ENCODE peak calls at places on chromosome 11, in eight cellular contexts. One of them, this sample, is unnamed.

GRCh38 chr11:126319374-126319740 is 15.5 kb downstream of the DCPS start:
- DNase-seq in T-helper 2 cell: no peak
- DNase-seq in CD4-positive, alpha-beta T cell: no peak
- DNase-seq in RWPE1: no peak
- DNase-seq in Calu3: no peak
- DNase-seq in posterior cingulate gyrus: no peak
- DNase-seq in tibial nerve: no peak
- DNase-seq in fibroblast of lung: no peak
- DNase-seq in this sample: no peak

GRCh38 chr11:23211221-23211620 is 350.9 kb upstream of the CCDC179 start:
- DNase-seq in T-helper 2 cell: no peak
- DNase-seq in CD4-positive, alpha-beta T cell: no peak
- DNase-seq in RWPE1: peak
- DNase-seq in Calu3: no peak
- DNase-seq in posterior cingulate gyrus: no peak
- DNase-seq in tibial nerve: no peak
- DNase-seq in fibroblast of lung: no peak
- DNase-seq in this sample: no peak

GRCh38 chr11:125402436-125402835 is 93.6 kb downstream of the FEZ1 start:
- DNase-seq in T-helper 2 cell: no peak
- DNase-seq in CD4-positive, alpha-beta T cell: no peak
- DNase-seq in RWPE1: no peak
- DNase-seq in Calu3: no peak
- DNase-seq in posterior cingulate gyrus: no peak
- DNase-seq in tibial nerve: no peak
- DNase-seq in fibroblast of lung: peak
- DNase-seq in this sample: no peak

GRCh38 chr11:122784325-122785155 is 53.8 kb upstream of the CRTAM start:
- DNase-seq in T-helper 2 cell: no peak
- DNase-seq in CD4-positive, alpha-beta T cell: no peak
- DNase-seq in RWPE1: peak
- DNase-seq in Calu3: no peak
- DNase-seq in posterior cingulate gyrus: no peak
- DNase-seq in tibial nerve: peak
- DNase-seq in fibroblast of lung: peak
- DNase-seq in this sample: peak

GRCh38 chr11:15101072-15101701 is 13.5 kb upstream of the INSC start:
- DNase-seq in T-helper 2 cell: peak
- DNase-seq in CD4-positive, alpha-beta T cell: peak
- DNase-seq in RWPE1: peak
- DNase-seq in Calu3: peak
- DNase-seq in posterior cingulate gyrus: peak
- DNase-seq in tibial nerve: peak
- DNase-seq in fibroblast of lung: peak
- DNase-seq in this sample: peak

GRCh38 chr11:95418916-95419315 is 187.9 kb upstream of the SESN3 start:
- DNase-seq in T-helper 2 cell: no peak
- DNase-seq in CD4-positive, alpha-beta T cell: no peak
- DNase-seq in RWPE1: no peak
- DNase-seq in Calu3: no peak
- DNase-seq in posterior cingulate gyrus: no peak
- DNase-seq in tibial nerve: no peak
- DNase-seq in fibroblast of lung: no peak
- DNase-seq in this sample: no peak

GRCh38 chr11:92251980-92252379 is 27.4 kb downstream of the FAT3 start:
- DNase-seq in T-helper 2 cell: no peak
- DNase-seq in CD4-positive, alpha-beta T cell: no peak
- DNase-seq in RWPE1: no peak
- DNase-seq in Calu3: no peak
- DNase-seq in posterior cingulate gyrus: no peak
- DNase-seq in tibial nerve: no peak
- DNase-seq in fibroblast of lung: peak
- DNase-seq in this sample: no peak

GRCh38 chr11:111550258-111550657 is 9.7 kb downstream of the LAYN start:
- DNase-seq in T-helper 2 cell: no peak
- DNase-seq in CD4-positive, alpha-beta T cell: no peak
- DNase-seq in RWPE1: no peak
- DNase-seq in Calu3: no peak
- DNase-seq in posterior cingulate gyrus: no peak
- DNase-seq in tibial nerve: no peak
- DNase-seq in fibroblast of lung: no peak
- DNase-seq in this sample: no peak

GRCh38 chr11:85647078-85647477 is 689 bp upstream of the TMEM126A start:
- DNase-seq in T-helper 2 cell: no peak
- DNase-seq in CD4-positive, alpha-beta T cell: no peak
- DNase-seq in RWPE1: no peak
- DNase-seq in Calu3: no peak
- DNase-seq in posterior cingulate gyrus: no peak
- DNase-seq in tibial nerve: no peak
- DNase-seq in fibroblast of lung: no peak
- DNase-seq in this sample: no peak

GRCh38 chr11:61980783-61981541 is 13.5 kb upstream of the FTH1 start:
- DNase-seq in T-helper 2 cell: no peak
- DNase-seq in CD4-positive, alpha-beta T cell: no peak
- DNase-seq in RWPE1: peak
- DNase-seq in Calu3: no peak
- DNase-seq in posterior cingulate gyrus: no peak
- DNase-seq in tibial nerve: no peak
- DNase-seq in fibroblast of lung: no peak
- DNase-seq in this sample: no peak

GRCh38 chr11:17352925-17353227 is 1.3 kb downstream of the NCR3LG1 start:
- DNase-seq in T-helper 2 cell: peak
- DNase-seq in CD4-positive, alpha-beta T cell: no peak
- DNase-seq in RWPE1: no peak
- DNase-seq in Calu3: peak
- DNase-seq in posterior cingulate gyrus: peak
- DNase-seq in tibial nerve: no peak
- DNase-seq in fibroblast of lung: peak
- DNase-seq in this sample: peak

GRCh38 chr11:120056301-120057027 is 81.4 kb downstream of the TRIM29 start:
- DNase-seq in T-helper 2 cell: no peak
- DNase-seq in CD4-positive, alpha-beta T cell: no peak
- DNase-seq in RWPE1: no peak
- DNase-seq in Calu3: no peak
- DNase-seq in posterior cingulate gyrus: no peak
- DNase-seq in tibial nerve: no peak
- DNase-seq in fibroblast of lung: no peak
- DNase-seq in this sample: no peak

GRCh38 chr11:41040474-41040873 is 419.0 kb downstream of the LRRC4C start:
- DNase-seq in T-helper 2 cell: no peak
- DNase-seq in CD4-positive, alpha-beta T cell: no peak
- DNase-seq in RWPE1: no peak
- DNase-seq in Calu3: no peak
- DNase-seq in posterior cingulate gyrus: no peak
- DNase-seq in tibial nerve: no peak
- DNase-seq in fibroblast of lung: no peak
- DNase-seq in this sample: no peak

GRCh38 chr11:20211691-20212090 is 51.4 kb upstream of the DBX1 start:
- DNase-seq in T-helper 2 cell: no peak
- DNase-seq in CD4-positive, alpha-beta T cell: no peak
- DNase-seq in RWPE1: no peak
- DNase-seq in Calu3: no peak
- DNase-seq in posterior cingulate gyrus: no peak
- DNase-seq in tibial nerve: no peak
- DNase-seq in fibroblast of lung: no peak
- DNase-seq in this sample: no peak

GRCh38 chr11:92880391-92880790 is 89.1 kb upstream of the MTNR1B start:
- DNase-seq in T-helper 2 cell: no peak
- DNase-seq in CD4-positive, alpha-beta T cell: no peak
- DNase-seq in RWPE1: no peak
- DNase-seq in Calu3: no peak
- DNase-seq in posterior cingulate gyrus: no peak
- DNase-seq in tibial nerve: no peak
- DNase-seq in fibroblast of lung: no peak
- DNase-seq in this sample: no peak

GRCh38 chr11:125070699-125071254 is 7.7 kb downstream of the SLC37A2 start:
- DNase-seq in T-helper 2 cell: no peak
- DNase-seq in CD4-positive, alpha-beta T cell: no peak
- DNase-seq in RWPE1: peak
- DNase-seq in Calu3: peak
- DNase-seq in posterior cingulate gyrus: peak
- DNase-seq in tibial nerve: peak
- DNase-seq in fibroblast of lung: peak
- DNase-seq in this sample: peak

GRCh38 chr11:6862961-6863360 is at the start of gene OR10A2:
- DNase-seq in T-helper 2 cell: no peak
- DNase-seq in CD4-positive, alpha-beta T cell: no peak
- DNase-seq in RWPE1: no peak
- DNase-seq in Calu3: no peak
- DNase-seq in posterior cingulate gyrus: peak
- DNase-seq in tibial nerve: no peak
- DNase-seq in fibroblast of lung: no peak
- DNase-seq in this sample: no peak

GRCh38 chr11:32231909-32232493 is 141.1 kb downstream of the RCN1 start:
- DNase-seq in T-helper 2 cell: no peak
- DNase-seq in CD4-positive, alpha-beta T cell: no peak
- DNase-seq in RWPE1: peak
- DNase-seq in Calu3: peak
- DNase-seq in posterior cingulate gyrus: no peak
- DNase-seq in tibial nerve: no peak
- DNase-seq in fibroblast of lung: peak
- DNase-seq in this sample: no peak

GRCh38 chr11:87019582-87020271 is 18.0 kb upstream of the TMEM135 start:
- DNase-seq in T-helper 2 cell: no peak
- DNase-seq in CD4-positive, alpha-beta T cell: no peak
- DNase-seq in RWPE1: no peak
- DNase-seq in Calu3: no peak
- DNase-seq in posterior cingulate gyrus: no peak
- DNase-seq in tibial nerve: no peak
- DNase-seq in fibroblast of lung: no peak
- DNase-seq in this sample: no peak

GRCh38 chr11:119691020-119691666 is 37.9 kb downstream of the NECTIN1 start:
- DNase-seq in T-helper 2 cell: no peak
- DNase-seq in CD4-positive, alpha-beta T cell: no peak
- DNase-seq in RWPE1: no peak
- DNase-seq in Calu3: no peak
- DNase-seq in posterior cingulate gyrus: no peak
- DNase-seq in tibial nerve: no peak
- DNase-seq in fibroblast of lung: no peak
- DNase-seq in this sample: no peak

GRCh38 chr11:33443684-33444083 is 186.5 kb downstream of the HIPK3 start:
- DNase-seq in T-helper 2 cell: no peak
- DNase-seq in CD4-positive, alpha-beta T cell: no peak
- DNase-seq in RWPE1: no peak
- DNase-seq in Calu3: no peak
- DNase-seq in posterior cingulate gyrus: no peak
- DNase-seq in tibial nerve: no peak
- DNase-seq in fibroblast of lung: no peak
- DNase-seq in this sample: no peak

GRCh38 chr11:94504689-94505293 is 7.5 kb upstream of the C11orf97 start:
- DNase-seq in T-helper 2 cell: no peak
- DNase-seq in CD4-positive, alpha-beta T cell: no peak
- DNase-seq in RWPE1: peak
- DNase-seq in Calu3: no peak
- DNase-seq in posterior cingulate gyrus: no peak
- DNase-seq in tibial nerve: no peak
- DNase-seq in fibroblast of lung: peak
- DNase-seq in this sample: no peak

This sample was measured in ascending aorta.